ENCODE peak calls at places on chromosomes 5 and 9, in five cellular contexts. C is erythroblast, I is HuH-7, L is GF-D8, B is adrenal gland. X is an unnamed sample.
A peak's percentile ranks its signal among the peaks of the same experiment; 100 is the strongest.

GRCh38 chr5:77645158-77645994 is 6.9 kb upstream of the OTP start:
- DNase-seq in C (peak; percentile 76), B (no peak), I (peak; percentile 82), L (no peak), X (no peak)

GRCh38 chr9:7097785-7098420 is 340.1 kb downstream of the KDM4C start:
- DNase-seq in C (no peak), L (no peak), I (no peak), B (no peak), X (no peak)

GRCh38 chr9:130527651-130528310 is 51.6 kb upstream of the FUBP3 start:
- DNase-seq in C (no peak), B (no peak), L (no peak), I (no peak), X (no peak)

GRCh38 chr5:27008604-27009564 is 29.5 kb downstream of the CDH9 start:
- DNase-seq in I (no peak), L (no peak), C (no peak), B (no peak), X (no peak)

GRCh38 chr5:96936431-96937221 is 746 bp downstream of the LNPEP start:
- DNase-seq in L (no peak), C (peak; percentile 69), I (peak; percentile 10), B (peak; percentile 61), X (peak; percentile 85)

GRCh38 chr5:171562822-171563221 is 143.4 kb downstream of the FGF18 start:
- DNase-seq in L (no peak), B (no peak), I (no peak), C (no peak), X (no peak)

GRCh38 chr5:96651948-96652753 is 10.0 kb upstream of the CAST start:
- DNase-seq in L (no peak), I (peak; percentile 25), C (peak; percentile 49), B (no peak), X (no peak)

GRCh38 chr5:123696948-123697347 is 185.0 kb downstream of the CSNK1G3 start:
- DNase-seq in C (no peak), I (no peak), B (peak; percentile 52), L (no peak), X (peak; percentile 60)

GRCh38 chr5:139593716-139594319 is 32.7 kb downstream of the UBE2D2 start:
- DNase-seq in L (no peak), I (no peak), B (peak; percentile 49), C (no peak), X (no peak)

GRCh38 chr9:124695280-124695890 is 75.7 kb downstream of the NR6A1 start:
- DNase-seq in L (no peak), I (no peak), B (no peak), C (no peak), X (peak; percentile 48)

GRCh38 chr9:3865373-3865772 is 339.6 kb upstream of the RFX3 start:
- DNase-seq in L (no peak), C (no peak), B (no peak), I (no peak), X (no peak)

GRCh38 chr9:113481176-113481805 is 17.8 kb downstream of the RGS3 start:
- DNase-seq in C (no peak), B (peak; percentile 47), L (no peak), I (no peak), X (no peak)

GRCh38 chr9:107190031-107190935 is 92.8 kb upstream of the RAD23B start:
- DNase-seq in I (no peak), L (no peak), C (no peak), B (no peak), X (no peak)

GRCh38 chr9:70934642-70935041 is 186.8 kb downstream of the TRPM3 start:
- DNase-seq in B (no peak), I (no peak), L (no peak), C (no peak), X (no peak)

GRCh38 chr9:105693435-105694275 is 686 bp upstream of the TMEM38B start:
- DNase-seq in I (no peak), L (peak; percentile 6), B (no peak), C (no peak), X (no peak)

GRCh38 chr9:128627906-128628305 is 28.7 kb downstream of the DYNC2I2 start:
- DNase-seq in C (no peak), I (no peak), B (no peak), L (no peak), X (no peak)

GRCh38 chr5:140550147-140551079 is 3.0 kb downstream of the EIF4EBP3 start:
- DNase-seq in L (no peak), B (peak; percentile 52), I (no peak), C (no peak), X (no peak)

GRCh38 chr5:82160948-82161347 is 117.2 kb downstream of the RPS23 start:
- DNase-seq in B (no peak), I (no peak), L (no peak), C (no peak), X (no peak)

GRCh38 chr9:83959061-83959460 is 21.0 kb downstream of the HNRNPK start:
- DNase-seq in L (no peak), C (no peak), B (peak; percentile 72), I (no peak), X (no peak)

GRCh38 chr5:102296229-102296817 is at the start of gene SLCO4C1:
- DNase-seq in L (peak; percentile 2), I (peak; percentile 81), C (peak; percentile 89), B (peak; percentile 88), X (peak; percentile 95)

GRCh38 chr5:138569759-138570158 is 5.4 kb downstream of the HSPA9 start:
- DNase-seq in L (no peak), B (no peak), C (no peak), I (no peak), X (no peak)

GRCh38 chr5:77560677-77561263 is 68.7 kb upstream of the WDR41 start:
- DNase-seq in I (peak; percentile 28), L (no peak), C (peak; percentile 61), B (no peak), X (no peak)

GRCh38 chr5:34817558-34818351 is 21.2 kb upstream of the TTC23L start:
- DNase-seq in L (no peak), I (no peak), B (no peak), C (no peak), X (no peak)

GRCh38 chr5:122129332-122129731 is at the start of gene ZNF474:
- DNase-seq in C (peak; percentile 8), L (no peak), B (no peak), I (no peak), X (no peak)

GRCh38 chr9:36479086-36479485 is 79.0 kb upstream of the RNF38 start:
- DNase-seq in I (no peak), L (no peak), C (no peak), B (peak; percentile 18), X (no peak)

GRCh38 chr9:16434522-16434921 is 435.9 kb downstream of the BNC2 start:
- DNase-seq in B (no peak), C (no peak), L (no peak), I (no peak), X (no peak)

GRCh38 chr9:133332381-133332730 is 3.6 kb downstream of the SURF6 start:
- DNase-seq in I (no peak), L (no peak), C (no peak), B (no peak), X (peak; percentile 76)

GRCh38 chr9:112341741-112342140 is 8.3 kb upstream of the PTBP3 start:
- DNase-seq in C (no peak), I (no peak), B (no peak), L (no peak), X (no peak)

GRCh38 chr5:120375248-120375647 is 88.9 kb upstream of the PRR16 start:
- DNase-seq in B (no peak), C (no peak), L (no peak), I (no peak), X (no peak)

GRCh38 chr5:76657091-76657490 is 33.9 kb upstream of the F2RL2 start:
- DNase-seq in I (no peak), C (peak; percentile 27), B (no peak), L (no peak), X (no peak)

GRCh38 chr5:115309751-115310370 is 13.4 kb upstream of the CCDC112 start:
- DNase-seq in L (no peak), C (peak; percentile 70), B (no peak), I (no peak), X (no peak)

GRCh38 chr9:136985853-136986252 is 3.1 kb downstream of the LCNL1 start:
- DNase-seq in C (no peak), I (no peak), B (no peak), L (no peak), X (no peak)

GRCh38 chr5:83430130-83431010 is 41.2 kb upstream of the VCAN start:
- DNase-seq in I (peak; percentile 49), C (peak; percentile 74), L (no peak), B (peak; percentile 80), X (no peak)